ENCODE peak calls at places on chromosomes 6 and 20, in eight cellular contexts. One of them, this sample, is unnamed.

GRCh38 chr6:28212510-28213212 is 12.4 kb upstream of the ZSCAN9 start:
- DNase-seq in CD8-positive, alpha-beta memory T cell: no peak
- DNase-seq in NCI-H510A: peak
- DNase-seq in hippocampal formation: no peak
- DNase-seq in psoas muscle: no peak
- DNase-seq in D341Med: peak
- DNase-seq in SK-N-MC: peak
- DNase-seq in cortex of kidney: no peak
- DNase-seq in this sample: peak

GRCh38 chr20:52303281-52303950 is 111.8 kb upstream of the ZFP64 start:
- DNase-seq in CD8-positive, alpha-beta memory T cell: no peak
- DNase-seq in psoas muscle: no peak
- DNase-seq in cortex of kidney: no peak
- DNase-seq in hippocampal formation: no peak
- DNase-seq in D341Med: no peak
- DNase-seq in SK-N-MC: no peak
- DNase-seq in NCI-H510A: no peak
- DNase-seq in this sample: no peak

GRCh38 chr20:23606652-23607049 is 934 bp upstream of the CST9 start:
- DNase-seq in cortex of kidney: no peak
- DNase-seq in hippocampal formation: peak
- DNase-seq in SK-N-MC: no peak
- DNase-seq in D341Med: peak
- DNase-seq in psoas muscle: peak
- DNase-seq in NCI-H510A: peak
- DNase-seq in CD8-positive, alpha-beta memory T cell: peak
- DNase-seq in this sample: peak

GRCh38 chr6:105785412-105785811 is 300.7 kb upstream of the PRDM1 start:
- DNase-seq in CD8-positive, alpha-beta memory T cell: no peak
- DNase-seq in hippocampal formation: no peak
- DNase-seq in psoas muscle: no peak
- DNase-seq in SK-N-MC: no peak
- DNase-seq in NCI-H510A: no peak
- DNase-seq in D341Med: no peak
- DNase-seq in cortex of kidney: no peak
- DNase-seq in this sample: no peak

GRCh38 chr6:164085552-164086325 is 671.2 kb downstream of the QKI start:
- DNase-seq in psoas muscle: peak
- DNase-seq in D341Med: no peak
- DNase-seq in hippocampal formation: peak
- DNase-seq in SK-N-MC: no peak
- DNase-seq in NCI-H510A: no peak
- DNase-seq in CD8-positive, alpha-beta memory T cell: no peak
- DNase-seq in cortex of kidney: no peak
- DNase-seq in this sample: no peak

GRCh38 chr6:148635070-148635743 is 111.6 kb upstream of the UST start:
- DNase-seq in CD8-positive, alpha-beta memory T cell: no peak
- DNase-seq in SK-N-MC: no peak
- DNase-seq in NCI-H510A: no peak
- DNase-seq in hippocampal formation: peak
- DNase-seq in cortex of kidney: no peak
- DNase-seq in D341Med: no peak
- DNase-seq in psoas muscle: no peak
- DNase-seq in this sample: no peak

GRCh38 chr6:136123464-136123863 is 126.6 kb downstream of the MTFR2 start:
- DNase-seq in D341Med: no peak
- DNase-seq in SK-N-MC: no peak
- DNase-seq in NCI-H510A: no peak
- DNase-seq in psoas muscle: no peak
- DNase-seq in hippocampal formation: no peak
- DNase-seq in CD8-positive, alpha-beta memory T cell: no peak
- DNase-seq in cortex of kidney: no peak
- DNase-seq in this sample: no peak

GRCh38 chr6:148678682-148679081 is 68.1 kb upstream of the UST start:
- DNase-seq in cortex of kidney: no peak
- DNase-seq in psoas muscle: no peak
- DNase-seq in D341Med: no peak
- DNase-seq in SK-N-MC: no peak
- DNase-seq in CD8-positive, alpha-beta memory T cell: no peak
- DNase-seq in hippocampal formation: no peak
- DNase-seq in NCI-H510A: no peak
- DNase-seq in this sample: no peak

GRCh38 chr6:44086931-44087574 is 40.2 kb downstream of the MRPL14 start:
- DNase-seq in psoas muscle: peak
- DNase-seq in CD8-positive, alpha-beta memory T cell: no peak
- DNase-seq in NCI-H510A: no peak
- DNase-seq in D341Med: no peak
- DNase-seq in SK-N-MC: no peak
- DNase-seq in cortex of kidney: no peak
- DNase-seq in hippocampal formation: no peak
- DNase-seq in this sample: no peak

GRCh38 chr20:33862709-33863403 is 51.7 kb downstream of the CHMP4B start:
- DNase-seq in hippocampal formation: peak
- DNase-seq in NCI-H510A: no peak
- DNase-seq in cortex of kidney: no peak
- DNase-seq in SK-N-MC: no peak
- DNase-seq in D341Med: peak
- DNase-seq in CD8-positive, alpha-beta memory T cell: peak
- DNase-seq in psoas muscle: peak
- DNase-seq in this sample: peak

GRCh38 chr20:8330785-8331699 is 199.0 kb downstream of the PLCB1 start:
- DNase-seq in D341Med: no peak
- DNase-seq in SK-N-MC: no peak
- DNase-seq in NCI-H510A: no peak
- DNase-seq in psoas muscle: no peak
- DNase-seq in hippocampal formation: no peak
- DNase-seq in cortex of kidney: no peak
- DNase-seq in CD8-positive, alpha-beta memory T cell: no peak
- DNase-seq in this sample: no peak

GRCh38 chr20:14992961-14993360 is 655.5 kb upstream of the FLRT3 start:
- DNase-seq in hippocampal formation: no peak
- DNase-seq in cortex of kidney: no peak
- DNase-seq in D341Med: no peak
- DNase-seq in SK-N-MC: no peak
- DNase-seq in NCI-H510A: no peak
- DNase-seq in psoas muscle: no peak
- DNase-seq in CD8-positive, alpha-beta memory T cell: no peak
- DNase-seq in this sample: no peak

GRCh38 chr6:30689022-30689865 is 1.5 kb downstream of the NRM start:
- DNase-seq in psoas muscle: no peak
- DNase-seq in CD8-positive, alpha-beta memory T cell: no peak
- DNase-seq in SK-N-MC: no peak
- DNase-seq in hippocampal formation: no peak
- DNase-seq in NCI-H510A: no peak
- DNase-seq in D341Med: no peak
- DNase-seq in cortex of kidney: no peak
- DNase-seq in this sample: no peak

GRCh38 chr20:25310268-25310920 is 62.5 kb downstream of the PYGB start:
- DNase-seq in NCI-H510A: peak
- DNase-seq in CD8-positive, alpha-beta memory T cell: peak
- DNase-seq in D341Med: no peak
- DNase-seq in psoas muscle: no peak
- DNase-seq in hippocampal formation: peak
- DNase-seq in cortex of kidney: no peak
- DNase-seq in SK-N-MC: no peak
- DNase-seq in this sample: peak

GRCh38 chr6:1263039-1263849 is 48.7 kb upstream of the FOXQ1 start:
- DNase-seq in SK-N-MC: no peak
- DNase-seq in hippocampal formation: no peak
- DNase-seq in cortex of kidney: no peak
- DNase-seq in psoas muscle: no peak
- DNase-seq in D341Med: no peak
- DNase-seq in CD8-positive, alpha-beta memory T cell: no peak
- DNase-seq in NCI-H510A: no peak
- DNase-seq in this sample: no peak

GRCh38 chr6:165514621-165515020 is 148.4 kb downstream of the PDE10A start:
- DNase-seq in SK-N-MC: no peak
- DNase-seq in CD8-positive, alpha-beta memory T cell: no peak
- DNase-seq in cortex of kidney: no peak
- DNase-seq in hippocampal formation: no peak
- DNase-seq in psoas muscle: no peak
- DNase-seq in D341Med: no peak
- DNase-seq in NCI-H510A: no peak
- DNase-seq in this sample: no peak

GRCh38 chr20:1274485-1275313 is 8.6 kb downstream of the SNPH start:
- DNase-seq in SK-N-MC: no peak
- DNase-seq in D341Med: no peak
- DNase-seq in hippocampal formation: no peak
- DNase-seq in cortex of kidney: no peak
- DNase-seq in CD8-positive, alpha-beta memory T cell: no peak
- DNase-seq in psoas muscle: no peak
- DNase-seq in NCI-H510A: peak
- DNase-seq in this sample: peak

GRCh38 chr6:121748850-121749249 is 313.4 kb downstream of the GJA1 start:
- DNase-seq in psoas muscle: no peak
- DNase-seq in NCI-H510A: no peak
- DNase-seq in SK-N-MC: no peak
- DNase-seq in CD8-positive, alpha-beta memory T cell: no peak
- DNase-seq in D341Med: peak
- DNase-seq in cortex of kidney: no peak
- DNase-seq in hippocampal formation: no peak
- DNase-seq in this sample: no peak

GRCh38 chr6:139334791-139335446 is 39.5 kb downstream of the CITED2 start:
- DNase-seq in hippocampal formation: no peak
- DNase-seq in SK-N-MC: no peak
- DNase-seq in psoas muscle: no peak
- DNase-seq in CD8-positive, alpha-beta memory T cell: no peak
- DNase-seq in D341Med: no peak
- DNase-seq in cortex of kidney: no peak
- DNase-seq in NCI-H510A: no peak
- DNase-seq in this sample: no peak

GRCh38 chr6:160238234-160238633 is 20.4 kb downstream of the SLC22A2 start:
- DNase-seq in hippocampal formation: no peak
- DNase-seq in psoas muscle: no peak
- DNase-seq in cortex of kidney: no peak
- DNase-seq in CD8-positive, alpha-beta memory T cell: no peak
- DNase-seq in D341Med: no peak
- DNase-seq in SK-N-MC: no peak
- DNase-seq in NCI-H510A: no peak
- DNase-seq in this sample: no peak

GRCh38 chr20:35021063-35021462 is 65.4 kb downstream of the MYH7B start:
- DNase-seq in psoas muscle: no peak
- DNase-seq in hippocampal formation: peak
- DNase-seq in D341Med: no peak
- DNase-seq in cortex of kidney: no peak
- DNase-seq in NCI-H510A: no peak
- DNase-seq in CD8-positive, alpha-beta memory T cell: no peak
- DNase-seq in SK-N-MC: no peak
- DNase-seq in this sample: no peak

GRCh38 chr20:17995967-17996819 is 27.4 kb downstream of the MGME1 start:
- DNase-seq in cortex of kidney: no peak
- DNase-seq in NCI-H510A: no peak
- DNase-seq in hippocampal formation: peak
- DNase-seq in SK-N-MC: no peak
- DNase-seq in D341Med: peak
- DNase-seq in psoas muscle: no peak
- DNase-seq in CD8-positive, alpha-beta memory T cell: peak
- DNase-seq in this sample: no peak

GRCh38 chr20:39716796-39717341 is 754.7 kb downstream of the DHX35 start:
- DNase-seq in CD8-positive, alpha-beta memory T cell: no peak
- DNase-seq in NCI-H510A: no peak
- DNase-seq in cortex of kidney: no peak
- DNase-seq in psoas muscle: no peak
- DNase-seq in hippocampal formation: no peak
- DNase-seq in SK-N-MC: no peak
- DNase-seq in D341Med: no peak
- DNase-seq in this sample: no peak

GRCh38 chr20:62743777-62744317 is 35.2 kb downstream of the NTSR1 start:
- DNase-seq in NCI-H510A: no peak
- DNase-seq in psoas muscle: no peak
- DNase-seq in SK-N-MC: no peak
- DNase-seq in hippocampal formation: no peak
- DNase-seq in cortex of kidney: no peak
- DNase-seq in CD8-positive, alpha-beta memory T cell: no peak
- DNase-seq in D341Med: no peak
- DNase-seq in this sample: no peak